ENCODE peak calls at places on chromosome 17, in seven cellular contexts. Q, U, I, B, D, L and H are unnamed samples.

GRCh38 chr17:15213381-15214087 is 51.6 kb downstream of the PMP22 start:
- DNase-seq in Q (peak), U (no peak), I (peak), B (no peak), D (peak), L (peak), H (peak)

GRCh38 chr17:12907477-12907876 is 110.3 kb downstream of the ELAC2 start:
- DNase-seq in Q (no peak), U (no peak), I (no peak), B (no peak), D (no peak), L (no peak), H (no peak)

GRCh38 chr17:67582632-67583230 is 135.0 kb upstream of the NOL11 start:
- DNase-seq in Q (peak), U (peak), I (no peak), B (no peak), D (no peak), L (no peak), H (no peak)

GRCh38 chr17:10114931-10115535 is 83.4 kb downstream of the GAS7 start:
- DNase-seq in Q (peak), U (peak), I (no peak), B (peak), D (peak), L (peak), H (no peak)

GRCh38 chr17:44778656-44779210 is 19.9 kb downstream of the ADAM11 start:
- DNase-seq in Q (no peak), U (no peak), I (no peak), B (no peak), D (no peak), L (no peak), H (no peak)

GRCh38 chr17:27526603-27527002 is 70.4 kb downstream of the KSR1 start:
- DNase-seq in Q (peak), U (peak), I (no peak), B (no peak), D (no peak), L (peak), H (peak)

GRCh38 chr17:64250211-64250835 is 12.7 kb downstream of the TEX2 start:
- DNase-seq in Q (no peak), U (no peak), I (no peak), B (no peak), D (no peak), L (no peak), H (no peak)

GRCh38 chr17:20935740-20936139 is 107.1 kb downstream of the USP22 start:
- DNase-seq in Q (peak), U (no peak), I (no peak), B (no peak), D (peak), L (peak), H (no peak)

GRCh38 chr17:36072431-36073121 is 8.5 kb downstream of the CCL18 start:
- DNase-seq in Q (peak), U (peak), I (peak), B (no peak), D (no peak), L (peak), H (peak)

GRCh38 chr17:199195-199604 is 17.8 kb upstream of the DOC2B start:
- DNase-seq in Q (peak), U (peak), I (no peak), B (no peak), D (no peak), L (peak), H (no peak)

GRCh38 chr17:60506312-60506711 is 19.7 kb downstream of the APPBP2 start:
- DNase-seq in Q (peak), U (no peak), I (no peak), B (peak), D (peak), L (peak), H (no peak)

GRCh38 chr17:17692353-17693252 is 11.3 kb downstream of the RAI1 start:
- DNase-seq in Q (no peak), U (peak), I (no peak), B (no peak), D (no peak), L (no peak), H (no peak)

GRCh38 chr17:17696075-17696474 is 14.8 kb downstream of the RAI1 start:
- DNase-seq in Q (no peak), U (no peak), I (no peak), B (no peak), D (no peak), L (no peak), H (no peak)

GRCh38 chr17:17693253-17693954 is 12.1 kb downstream of the RAI1 start:
- DNase-seq in Q (no peak), U (peak), I (peak), B (no peak), D (no peak), L (no peak), H (peak)

GRCh38 chr17:17694229-17695081 is 13.2 kb downstream of the RAI1 start:
- DNase-seq in Q (peak), U (peak), I (peak), B (no peak), D (no peak), L (peak), H (peak)

GRCh38 chr17:17693955-17694228 is 12.6 kb downstream of the RAI1 start:
- DNase-seq in Q (no peak), U (no peak), I (no peak), B (no peak), D (no peak), L (no peak), H (no peak)
- H3K4me3 ChIP-seq in Q (peak), U (no peak), I (peak), B (peak), D (peak), L (peak), H (peak)

DNA sequence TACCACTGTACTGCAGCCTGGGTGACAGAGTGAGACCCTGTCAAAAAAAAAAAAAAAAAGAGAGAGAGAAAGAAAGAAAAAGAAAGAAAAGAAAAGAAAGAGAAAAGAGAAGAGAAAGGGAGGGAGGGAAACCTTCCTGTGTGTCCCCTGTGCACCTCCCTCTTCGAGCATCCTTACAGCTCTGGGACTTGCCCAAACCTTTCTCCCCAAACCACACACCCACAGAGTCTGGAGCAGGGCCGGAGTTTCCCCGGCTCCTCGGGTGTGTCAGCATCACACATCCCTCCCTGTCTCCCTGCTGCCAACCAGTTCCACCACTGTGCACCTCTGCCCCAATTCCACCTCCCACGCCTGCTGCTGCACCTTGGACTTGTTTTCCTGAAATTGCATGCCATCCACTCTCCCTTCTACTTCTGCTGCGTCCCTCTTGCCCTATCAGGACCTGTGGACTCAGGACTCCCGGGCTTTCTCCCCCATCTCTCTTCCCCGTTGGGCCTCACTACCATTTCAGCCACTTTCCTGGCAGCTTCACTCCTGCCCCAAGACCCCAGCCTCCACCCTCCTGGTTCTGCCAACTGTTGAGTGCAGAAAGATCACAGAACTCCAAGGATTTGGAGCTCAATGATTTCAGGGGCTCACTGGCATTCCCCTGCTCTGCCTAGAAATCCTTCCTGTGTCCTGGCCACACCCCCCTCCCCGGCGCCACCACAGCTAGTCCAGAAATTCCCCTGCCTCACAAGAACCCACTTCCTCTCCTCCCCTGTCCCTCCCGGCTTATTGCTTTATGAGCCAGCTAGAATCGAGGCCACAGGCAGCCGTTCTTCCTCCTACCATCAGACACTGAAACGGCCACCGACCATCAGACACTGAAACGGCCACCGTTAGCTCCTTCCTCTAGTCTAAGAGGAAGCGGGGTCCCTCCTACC is 3.7 kb upstream of the CDK3 start:
- DNase-seq in Q (peak), U (no peak), I (peak), B (no peak), D (no peak), L (peak), H (no peak)
- H3K4me3 ChIP-seq in Q (no peak), U (no peak), I (no peak), B (no peak), D (no peak), L (no peak), H (no peak)

GRCh38 chr17:19724501-19725420 is 8.4 kb upstream of the SLC47A2 start:
- DNase-seq in Q (no peak), U (peak), I (no peak), B (no peak), D (no peak), L (no peak), H (no peak)

GRCh38 chr17:19726615-19727376 is 10.4 kb upstream of the SLC47A2 start:
- DNase-seq in Q (peak), U (no peak), I (no peak), B (no peak), D (no peak), L (peak), H (no peak)

GRCh38 chr17:19720631-19721426 is 4.4 kb upstream of the SLC47A2 start:
- DNase-seq in Q (no peak), U (no peak), I (peak), B (no peak), D (no peak), L (no peak), H (no peak)

GRCh38 chr17:19725486-19725885 is 9.1 kb upstream of the SLC47A2 start:
- DNase-seq in Q (no peak), U (no peak), I (no peak), B (no peak), D (no peak), L (no peak), H (no peak)

DNA sequence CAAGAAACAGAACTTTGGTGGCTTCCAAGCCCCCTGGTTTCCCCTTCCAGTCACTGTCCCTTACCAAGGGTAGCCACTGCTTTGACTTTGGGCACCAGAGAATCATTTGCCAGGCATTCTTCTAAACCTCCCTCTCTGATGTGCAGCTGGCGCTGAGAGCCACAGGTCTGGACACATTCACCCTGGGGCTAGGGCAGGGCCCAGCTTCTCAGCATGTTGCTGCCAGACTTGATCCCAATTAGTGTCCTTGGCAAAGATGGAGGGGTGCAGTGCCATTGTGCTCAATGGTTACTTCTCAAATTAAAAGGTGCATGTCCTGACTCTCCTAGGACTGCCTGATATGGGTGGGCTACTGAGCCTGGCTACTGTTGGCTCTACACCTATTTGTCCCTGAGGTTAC is 7.6 kb upstream of the SLC47A2 start:
- DNase-seq in Q (no peak), U (no peak), I (no peak), B (no peak), D (no peak), L (no peak), H (no peak)
- H3K4me3 ChIP-seq in Q (no peak), U (no peak), I (no peak), B (no peak), D (no peak), L (no peak), H (no peak)

GRCh38 chr17:77142689-77143088 is 1.9 kb downstream of the SEC14L1 start:
- DNase-seq in Q (no peak), U (no peak), I (no peak), B (no peak), D (no peak), L (no peak), H (no peak)
- H3K4me3 ChIP-seq in Q (no peak), U (no peak), I (no peak), B (peak), D (no peak), L (no peak), H (no peak)

GRCh38 chr17:72118588-72119279 is 2.1 kb upstream of the SOX9 start:
- DNase-seq in Q (peak), U (peak), I (peak), B (peak), D (no peak), L (peak), H (peak)

GRCh38 chr17:72117748-72118587 is 2.9 kb upstream of the SOX9 start:
- DNase-seq in Q (no peak), U (no peak), I (no peak), B (no peak), D (no peak), L (no peak), H (peak)

GRCh38 chr17:72115789-72116520 is 4.9 kb upstream of the SOX9 start:
- DNase-seq in Q (no peak), U (no peak), I (no peak), B (no peak), D (no peak), L (no peak), H (peak)

GRCh38 chr17:72116692-72117469 is 3.9 kb upstream of the SOX9 start:
- DNase-seq in Q (peak), U (no peak), I (peak), B (no peak), D (no peak), L (no peak), H (peak)

DNA sequence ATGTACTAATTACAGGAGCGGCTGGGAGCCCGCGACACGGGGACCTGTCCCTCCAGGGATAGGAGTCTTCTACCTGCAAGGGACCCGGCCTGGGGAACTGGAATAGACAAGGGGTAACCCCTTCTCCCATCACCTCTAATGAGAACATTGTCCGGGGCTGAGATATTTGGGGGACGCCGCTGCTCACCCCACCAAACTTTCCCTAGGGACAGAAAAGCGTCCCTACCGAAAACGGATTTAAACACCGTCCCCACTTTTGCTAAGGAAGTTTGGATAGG is 3.4 kb upstream of the SOX9 start:
- DNase-seq in Q (no peak), U (no peak), I (no peak), B (no peak), D (no peak), L (no peak), H (no peak)
- H3K4me3 ChIP-seq in Q (peak), U (no peak), I (peak), B (peak), D (peak), L (no peak), H (peak)

DNA sequence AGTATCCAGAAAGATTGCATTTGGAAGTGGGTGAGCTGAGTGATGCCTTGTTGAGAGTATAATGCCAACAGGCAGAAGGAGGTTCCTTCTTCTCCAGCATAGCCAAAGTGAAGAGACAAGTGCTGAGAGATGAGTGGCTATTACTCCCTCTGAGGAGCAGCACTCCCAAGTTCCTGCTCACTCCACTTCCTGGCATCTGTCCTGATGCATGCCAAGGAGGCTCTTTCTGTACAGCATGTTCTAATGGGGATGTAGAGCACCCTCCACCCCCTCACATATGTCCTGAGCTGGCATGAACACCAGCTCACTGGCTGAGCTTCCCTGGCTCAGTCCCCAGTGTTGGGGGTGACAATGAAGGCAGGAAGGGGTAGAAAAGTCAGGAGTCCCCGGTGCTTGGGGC is 44.2 kb upstream of the DNAH9 start:
- DNase-seq in Q (no peak), U (no peak), I (no peak), B (no peak), D (no peak), L (no peak), H (no peak)
- H3K4me3 ChIP-seq in Q (no peak), U (no peak), I (no peak), B (no peak), D (no peak), L (no peak), H (no peak)

DNA sequence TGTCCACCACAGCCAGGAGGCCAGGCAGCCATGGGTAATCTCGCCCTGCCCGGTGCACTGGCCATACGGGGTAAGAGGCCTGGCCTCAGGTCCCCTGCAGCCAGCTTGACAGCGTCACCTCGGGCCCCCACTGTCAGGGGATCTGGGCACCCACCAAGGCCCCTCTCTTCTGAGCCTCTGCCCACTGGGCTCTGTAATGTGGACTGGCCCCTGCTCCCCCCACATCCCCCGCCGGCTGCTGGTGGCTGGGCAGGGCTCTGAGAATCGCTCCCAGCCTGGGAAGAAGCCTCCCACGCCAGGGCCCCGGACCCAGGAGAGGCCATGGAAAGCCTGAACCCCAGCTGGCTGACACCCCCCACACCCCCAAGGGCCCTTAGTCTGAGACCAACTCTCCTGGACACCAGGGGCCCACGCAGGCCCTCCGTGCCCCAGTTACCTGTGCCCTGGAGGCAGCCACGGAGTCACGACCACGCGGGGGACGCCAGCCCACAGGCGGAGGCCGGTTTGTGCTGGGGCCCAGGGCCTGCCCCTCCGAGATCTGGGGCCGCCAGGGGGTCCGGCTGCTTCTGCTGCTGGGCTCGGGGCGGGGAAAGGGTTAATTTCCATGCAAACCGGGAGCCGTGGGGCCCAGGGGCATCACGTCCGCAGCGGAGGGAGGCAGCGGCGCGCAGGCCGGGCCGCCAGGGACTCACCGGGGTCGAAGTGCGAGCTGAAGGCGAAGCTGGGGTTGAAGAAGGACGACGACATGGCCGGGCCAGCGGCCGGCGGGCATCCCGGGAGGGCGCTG is at the start of gene PVALEF:
- DNase-seq in Q (no peak), U (no peak), I (peak), B (no peak), D (no peak), L (no peak), H (peak)
- H3K4me3 ChIP-seq in Q (no peak), U (no peak), I (peak), B (peak), D (no peak), L (peak), H (peak)

DNA sequence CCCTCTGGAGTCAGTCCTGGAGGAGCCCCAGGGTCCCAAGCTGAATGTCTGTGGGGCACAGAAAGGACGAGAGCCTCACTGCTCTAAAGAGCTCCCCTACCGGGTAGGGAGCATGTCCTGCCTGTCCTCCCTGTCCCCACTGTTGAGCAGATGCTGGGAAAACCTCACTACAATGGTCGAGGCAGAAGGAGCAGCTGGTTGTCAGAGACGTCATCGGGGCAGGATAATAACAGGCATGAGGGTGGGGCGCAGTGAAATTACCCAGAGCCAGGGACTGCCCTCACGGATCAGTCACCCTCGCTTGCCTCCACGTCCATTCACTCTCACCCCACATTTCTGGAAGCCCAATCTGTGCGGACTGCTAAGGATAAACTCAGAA is 538 bp downstream of the TM4SF5 start:
- DNase-seq in Q (no peak), U (no peak), I (no peak), B (no peak), D (no peak), L (no peak), H (no peak)
- H3K4me3 ChIP-seq in Q (no peak), U (no peak), I (no peak), B (no peak), D (no peak), L (no peak), H (no peak)